ENCODE peak calls at places on chromosomes 1 and 21, in four cellular contexts. B, K, H and S are unnamed samples.

GRCh38 chr1:3488432-3488831 is 34.0 kb downstream of the ARHGEF16 start:
- DNase-seq in B (no peak), H (no peak), K (no peak), S (no peak)

GRCh38 chr1:219373616-219373935 is 199.9 kb downstream of the LYPLAL1 start:
- DNase-seq in B (no peak), K (no peak), H (no peak), S (no peak)

GRCh38 chr1:100313382-100313781 is 38.9 kb upstream of the CDC14A start:
- DNase-seq in B (no peak), K (no peak), H (no peak), S (no peak)

GRCh38 chr1:37676281-37677243 is 15.8 kb upstream of the CDCA8 start:
- DNase-seq in H (no peak), K (no peak), B (no peak), S (no peak)

GRCh38 chr1:49234988-49235387 is 458.3 kb upstream of the BEND5 start:
- DNase-seq in K (no peak), B (no peak), H (no peak), S (no peak)

GRCh38 chr1:44672254-44672955 is 1.9 kb downstream of the TMEM53 start:
- DNase-seq in H (no peak), B (peak), K (peak), S (no peak)

GRCh38 chr1:64263856-64264255 is 60.4 kb downstream of the UBE2U start:
- DNase-seq in B (no peak), H (no peak), K (no peak), S (no peak)

GRCh38 chr1:162220009-162220539 is 150.6 kb downstream of the NOS1AP start:
- DNase-seq in K (peak), H (no peak), B (no peak), S (no peak)

GRCh38 chr1:182515556-182515955 is 65.6 kb downstream of the RGSL1 start:
- DNase-seq in K (no peak), B (no peak), H (no peak), S (no peak)

GRCh38 chr1:59408608-59409007 is 111.7 kb downstream of the FGGY start:
- DNase-seq in B (no peak), K (no peak), H (no peak), S (no peak)

GRCh38 chr1:46802081-46802480 is 3.2 kb downstream of the CYP4B1 start:
- DNase-seq in H (no peak), B (peak), K (no peak), S (no peak)

GRCh38 chr1:63674238-63674864 is 81.1 kb downstream of the PGM1 start:
- DNase-seq in B (peak), H (peak), K (peak), S (peak)

GRCh38 chr1:201501144-201501543 is 5.8 kb downstream of the CSRP1 start:
- DNase-seq in H (no peak), B (no peak), K (no peak), S (no peak)

GRCh38 chr1:201504179-201504631 is 2.7 kb downstream of the CSRP1 start:
- DNase-seq in H (no peak), K (no peak), B (no peak), S (no peak)

GRCh38 chr1:201501812-201502510 is 5.0 kb downstream of the CSRP1 start:
- DNase-seq in H (no peak), B (no peak), K (no peak), S (peak)

GRCh38 chr1:201503397-201504176 is 3.3 kb downstream of the CSRP1 start:
- DNase-seq in K (peak), B (peak), H (no peak), S (peak)

DNA sequence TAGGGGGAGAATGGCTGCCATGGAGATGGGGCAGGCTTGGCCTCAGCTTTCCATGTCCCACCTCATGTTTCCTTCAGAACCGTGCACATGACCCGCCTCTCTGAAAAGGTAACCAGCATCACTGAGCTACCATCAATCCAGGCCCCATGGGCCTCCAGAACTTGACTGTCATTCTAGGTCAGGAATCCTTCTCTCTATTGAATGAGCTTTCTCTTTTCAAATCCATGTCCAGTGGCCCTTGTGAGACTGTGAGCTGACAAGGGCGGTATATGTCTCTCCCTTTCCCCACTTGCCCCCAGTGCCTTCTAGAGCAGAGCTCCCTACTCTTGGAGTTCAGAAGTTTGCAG is 4.4 kb downstream of the CSRP1 start:
- DNase-seq in K (no peak), H (no peak), B (no peak), S (no peak)
- H3K4me3 ChIP-seq in K (no peak), H (no peak), B (no peak), S (no peak)

DNA sequence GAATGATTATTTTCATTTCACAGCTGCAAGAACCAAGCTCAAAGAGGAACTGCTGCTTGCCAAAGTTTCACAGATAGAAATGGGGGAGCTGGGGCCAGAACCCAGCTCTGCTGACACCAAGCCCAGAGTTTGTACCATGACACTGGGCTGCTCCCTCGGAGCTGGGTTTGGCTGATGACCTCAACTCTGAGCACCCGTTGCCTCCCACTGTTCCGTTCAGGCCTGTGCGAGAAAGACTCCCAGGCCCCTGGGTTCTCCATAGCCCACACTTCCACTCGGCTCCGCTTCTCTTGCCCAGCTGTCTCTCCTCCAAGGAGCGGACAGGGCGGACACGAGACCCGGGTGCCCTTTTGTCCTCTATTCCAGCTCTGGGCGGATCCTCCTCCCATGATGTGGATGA is 55.2 kb downstream of the NGF start:
- DNase-seq in K (no peak), B (peak), H (peak), S (no peak)
- H3K27ac ChIP-seq in K (no peak), B (peak), H (peak), S (no peak)

GRCh38 chr1:155307247-155307740 is 1.4 kb upstream of the FDPS start:
- DNase-seq in K (peak), B (no peak), H (no peak), S (peak)
- TF ChIP-seq CTCF in K (peak), B (peak), H (peak), S (peak)

DNA sequence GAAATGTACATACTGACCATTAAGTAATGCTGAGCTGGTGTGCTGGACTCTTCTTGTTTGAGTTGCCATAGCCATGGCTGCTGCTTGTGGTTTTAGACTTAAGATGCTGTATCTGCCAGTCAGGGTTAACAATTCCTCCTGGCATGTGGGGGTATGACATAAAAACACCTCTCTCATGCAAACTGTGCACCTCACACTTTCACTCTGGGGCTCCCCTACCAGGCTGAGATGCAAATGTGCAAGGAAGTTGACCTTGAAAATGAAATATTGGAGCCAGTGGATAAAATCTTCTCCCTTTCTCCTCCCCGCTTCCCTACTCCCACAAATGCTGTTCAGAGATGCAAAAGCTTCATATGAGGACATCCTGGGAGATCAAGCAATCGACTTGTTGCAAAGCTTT is 198.8 kb downstream of the FCRL5 start:
- DNase-seq in H (no peak), K (no peak), B (no peak), S (no peak)
- H3K4me3 ChIP-seq in H (no peak), K (no peak), B (no peak), S (no peak)

DNA sequence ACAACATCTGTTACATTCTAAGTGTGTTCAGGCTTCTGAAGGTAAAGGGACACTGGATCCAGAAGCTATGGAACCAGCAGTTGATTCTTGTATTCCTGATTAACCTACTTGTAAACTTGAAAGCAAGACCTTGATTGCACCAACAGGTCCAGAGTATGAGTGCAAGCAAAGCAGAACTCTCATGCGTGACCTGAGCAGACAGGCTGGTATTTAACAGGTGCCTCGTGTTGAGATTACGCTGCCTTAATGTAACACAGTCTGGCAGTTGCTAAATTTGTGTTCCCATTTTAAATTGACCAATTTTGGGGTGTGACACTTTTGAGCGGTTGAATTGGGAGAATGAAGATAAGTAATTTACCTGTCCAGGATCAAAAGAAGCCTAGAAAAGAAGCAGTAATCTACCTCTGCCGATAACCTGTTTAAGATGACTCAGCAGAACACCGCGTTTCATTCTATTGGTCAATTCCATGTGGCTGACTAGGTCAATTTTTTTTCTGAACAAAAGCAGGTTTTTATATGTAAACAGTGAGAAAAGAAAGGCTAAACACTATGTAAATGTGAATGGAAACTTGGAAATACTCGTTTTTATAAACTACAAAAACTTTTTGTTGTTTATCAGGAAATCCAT is 147.6 kb downstream of the DYRK1A start:
- DNase-seq in B (no peak), H (no peak), K (no peak), S (no peak)
- H3K27ac ChIP-seq in B (no peak), H (no peak), K (no peak), S (no peak)

DNA sequence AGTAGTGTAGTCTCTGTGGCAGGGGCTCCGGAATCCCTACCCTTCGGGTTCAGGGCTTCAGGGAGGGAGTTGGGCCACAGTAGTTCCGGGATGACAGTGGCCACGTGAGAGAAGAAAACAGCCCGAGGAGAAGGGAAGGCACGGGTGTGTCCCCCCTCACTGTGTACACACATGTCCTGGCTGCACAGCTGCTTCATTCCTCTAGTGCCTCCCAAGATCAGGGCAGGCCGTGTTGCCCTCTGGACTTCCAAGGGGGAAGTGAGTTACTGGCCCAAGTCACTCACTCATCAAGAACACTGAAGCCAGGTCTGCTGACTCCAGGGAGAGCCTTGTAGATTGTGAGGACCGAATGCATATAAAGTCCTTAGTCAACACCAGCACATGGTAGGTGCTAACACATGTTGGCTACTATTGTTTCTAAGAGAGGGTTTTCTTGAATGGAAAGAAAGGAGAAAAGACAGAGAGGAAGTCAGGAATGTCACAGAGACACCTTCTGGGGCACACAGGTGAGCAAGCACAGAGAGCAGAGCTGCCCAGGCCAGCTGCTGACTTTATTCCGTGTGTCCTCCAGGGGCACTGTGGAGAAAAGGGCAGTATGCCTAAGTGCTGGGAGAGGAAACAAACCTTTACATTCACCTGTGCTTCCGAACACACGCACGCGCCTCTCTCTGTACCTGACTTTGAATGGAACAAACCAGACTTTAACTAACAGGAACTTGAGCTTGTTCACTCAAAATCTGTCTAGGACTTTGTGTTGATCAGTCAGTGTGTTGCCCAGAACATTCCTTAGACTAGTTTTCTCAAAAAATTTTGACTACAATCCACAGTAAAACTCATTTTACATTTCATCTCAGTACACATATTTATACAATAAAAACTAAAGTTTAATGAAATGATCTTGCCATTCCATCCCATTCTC is 40.0 kb downstream of the LHX4 start:
- DNase-seq in K (peak), B (no peak), H (no peak), S (peak)
- TF ChIP-seq CTCF in K (peak), B (no peak), H (no peak), S (peak)

GRCh38 chr1:1599030-1599916 is 662 bp downstream of the FNDC10 start:
- DNase-seq in K (peak), B (peak), H (no peak), S (peak)
- H3K4me3 ChIP-seq in K (peak), B (peak), H (peak), S (no peak)

GRCh38 chr1:155322571-155322952 is 1.9 kb downstream of the RUSC1 start:
- DNase-seq in B (no peak), H (no peak), K (peak), S (peak)
- H3K27ac ChIP-seq in B (peak), H (peak), K (no peak), S (peak)